ENCODE peak calls at places on chromosome 6, in ten cellular contexts. G, L, Q, W, T, Z, X, H, O and I are unnamed samples.

GRCh38 chr6:42269553-42269952 is 51.9 kb upstream of the MRPS10 start:
- DNase-seq in G (no peak), L (peak; percentile 82), Q (no peak), W (no peak), T (no peak), Z (no peak), X (no peak), H (no peak), O (no peak), I (no peak)

GRCh38 chr6:35457907-35458306 is 5.8 kb downstream of the FANCE start:
- DNase-seq in G (no peak), L (no peak), Q (no peak), W (no peak), T (no peak), Z (no peak), X (no peak), H (no peak), O (no peak), I (no peak)

GRCh38 chr6:55578537-55579363 is at the start of gene HMGCLL1:
- DNase-seq in G (no peak), L (no peak), Q (peak; percentile 62), W (no peak), T (no peak), Z (peak; percentile 19), X (no peak), H (peak; percentile 45), O (no peak), I (no peak)

GRCh38 chr6:16751251-16751946 is 9.9 kb downstream of the ATXN1 start:
- DNase-seq in G (no peak), L (no peak), Q (no peak), W (no peak), T (no peak), Z (no peak), X (no peak), H (no peak), O (no peak), I (no peak)

GRCh38 chr6:105174512-105174911 is 5.3 kb downstream of the POPDC3 start:
- DNase-seq in G (no peak), L (no peak), Q (no peak), W (no peak), T (no peak), Z (no peak), X (no peak), H (no peak), O (no peak), I (no peak)

GRCh38 chr6:2118136-2118535 is 127.3 kb downstream of the GMDS start:
- DNase-seq in G (no peak), L (no peak), Q (no peak), W (no peak), T (no peak), Z (no peak), X (no peak), H (no peak), O (no peak), I (no peak)

GRCh38 chr6:117354671-117355070 is 71.1 kb downstream of the ROS1 start:
- DNase-seq in G (no peak), L (no peak), Q (no peak), W (no peak), T (no peak), Z (no peak), X (no peak), H (no peak), O (no peak), I (no peak)

GRCh38 chr6:143457563-143458359 is 7.2 kb downstream of the PEX3 start:
- DNase-seq in G (no peak), L (no peak), Q (no peak), W (no peak), T (no peak), Z (no peak), X (no peak), H (no peak), O (no peak), I (no peak)

GRCh38 chr6:63504777-63505384 is 67.4 kb upstream of the LOC128125822 start:
- DNase-seq in G (no peak), L (no peak), Q (no peak), W (no peak), T (no peak), Z (no peak), X (no peak), H (no peak), O (no peak), I (no peak)

GRCh38 chr6:156057869-156058268 is 602.2 kb upstream of the NOX3 start:
- DNase-seq in G (no peak), L (no peak), Q (no peak), W (no peak), T (no peak), Z (no peak), X (no peak), H (no peak), O (peak; percentile 57), I (no peak)

DNA sequence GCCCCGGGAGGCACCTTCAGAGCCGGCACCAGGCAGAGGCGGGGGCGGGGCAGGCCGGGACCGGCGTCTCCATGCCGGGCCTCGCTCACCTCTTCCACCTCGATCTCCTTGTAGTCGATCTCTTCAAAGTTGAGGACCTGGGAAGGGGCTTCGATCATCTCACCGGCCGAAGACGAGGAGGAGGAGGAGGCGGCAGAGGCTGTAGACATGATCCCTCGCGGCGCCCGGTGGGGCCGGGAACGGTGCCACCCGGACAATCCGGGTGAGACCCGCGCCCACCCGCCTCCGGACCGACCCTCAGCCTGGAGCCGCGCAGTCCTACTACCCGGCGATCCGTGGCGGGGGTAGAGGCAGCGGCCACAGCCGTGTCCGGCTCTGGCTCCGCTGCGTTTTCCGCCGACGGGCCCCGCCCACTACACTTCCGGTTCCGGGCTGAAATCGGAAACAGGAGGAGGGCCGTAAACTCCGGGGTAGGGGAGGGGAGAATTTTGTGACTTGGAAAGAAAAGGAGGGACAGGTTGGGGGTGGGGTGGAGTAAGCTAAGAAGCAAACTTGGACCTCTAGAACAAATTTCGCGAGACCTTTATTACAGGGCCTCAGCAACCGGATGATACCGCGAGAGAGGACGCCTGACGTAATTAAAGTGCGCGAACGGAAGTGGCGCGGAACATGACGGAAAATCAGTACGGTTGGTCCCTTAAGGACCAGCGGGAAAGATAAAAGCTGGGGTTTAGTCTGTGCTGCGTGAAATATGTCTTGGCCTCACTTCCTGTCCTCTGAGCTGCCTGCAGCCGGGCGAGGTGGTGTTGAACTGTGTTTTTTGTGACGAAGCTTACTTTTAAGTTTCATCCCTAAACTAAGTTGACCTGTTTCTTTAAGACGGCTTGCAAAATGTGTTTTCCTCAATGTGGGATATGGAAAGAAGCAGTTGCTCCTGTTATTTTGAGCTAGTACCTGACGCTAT is at the start of gene MAP3K7:
- DNase-seq in G (peak; percentile 91), L (peak; percentile 86), Q (peak; percentile 90), W (peak; percentile 93), T (peak; percentile 80), Z (peak; percentile 92), X (peak; percentile 96), H (peak; percentile 91), O (peak; percentile 99), I (peak; percentile 92)
- TF ChIP-seq POLR2A in G (peak; percentile 77), L (peak; percentile 61), Q (no peak), W (no peak), T (peak; percentile 81), Z (peak; percentile 63), X (peak; percentile 92), H (peak; percentile 82), O (peak; percentile 46), I (peak; percentile 58)

GRCh38 chr6:30898750-30899360 is 9.2 kb upstream of the GTF2H4 start:
- DNase-seq in G (no peak), L (no peak), Q (no peak), W (no peak), T (no peak), Z (no peak), X (no peak), H (no peak), O (no peak), I (no peak)
- H3K36me3 ChIP-seq in G (peaks cover 44% of the 10 kb centered on the region), L (no peaks in the 10 kb centered on the region), Q (peaks cover 55% of the 10 kb centered on the region), W (peaks cover 61% of the 10 kb centered on the region), T (peaks cover 56% of the 10 kb centered on the region), Z (no peaks in the 10 kb centered on the region), X (peaks cover 52% of the 10 kb centered on the region), H (no peaks in the 10 kb centered on the region), O (peaks cover 36% of the 10 kb centered on the region), I (peaks cover 56% of the 10 kb centered on the region)

DNA sequence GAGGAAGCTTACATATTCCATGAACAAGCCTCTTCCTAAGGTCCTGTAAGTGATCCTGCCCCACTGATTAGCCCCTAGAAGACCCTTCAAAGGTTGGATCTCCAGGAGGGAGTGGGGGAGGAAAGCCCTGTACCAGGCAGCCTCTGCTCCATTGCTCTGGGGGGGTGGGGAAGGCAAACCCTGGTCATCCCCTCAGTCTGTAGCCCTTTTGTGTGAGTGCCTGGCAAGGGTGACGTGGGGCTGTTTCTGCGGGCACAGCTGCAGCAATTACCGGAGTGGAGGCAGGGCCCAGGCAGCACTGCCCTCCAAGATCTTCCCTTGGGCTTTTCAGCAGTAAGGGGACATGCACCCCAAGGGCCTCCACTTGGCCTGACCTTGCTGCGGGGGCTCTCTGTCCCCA is at the start of gene MOG:
- DNase-seq in G (no peak), L (no peak), Q (no peak), W (no peak), T (no peak), Z (no peak), X (no peak), H (no peak), O (no peak), I (no peak)
- TF ChIP-seq POLR2A in G (no peak), L (no peak), Q (no peak), W (no peak), T (no peak), Z (no peak), X (no peak), H (no peak), O (no peak), I (no peak)

DNA sequence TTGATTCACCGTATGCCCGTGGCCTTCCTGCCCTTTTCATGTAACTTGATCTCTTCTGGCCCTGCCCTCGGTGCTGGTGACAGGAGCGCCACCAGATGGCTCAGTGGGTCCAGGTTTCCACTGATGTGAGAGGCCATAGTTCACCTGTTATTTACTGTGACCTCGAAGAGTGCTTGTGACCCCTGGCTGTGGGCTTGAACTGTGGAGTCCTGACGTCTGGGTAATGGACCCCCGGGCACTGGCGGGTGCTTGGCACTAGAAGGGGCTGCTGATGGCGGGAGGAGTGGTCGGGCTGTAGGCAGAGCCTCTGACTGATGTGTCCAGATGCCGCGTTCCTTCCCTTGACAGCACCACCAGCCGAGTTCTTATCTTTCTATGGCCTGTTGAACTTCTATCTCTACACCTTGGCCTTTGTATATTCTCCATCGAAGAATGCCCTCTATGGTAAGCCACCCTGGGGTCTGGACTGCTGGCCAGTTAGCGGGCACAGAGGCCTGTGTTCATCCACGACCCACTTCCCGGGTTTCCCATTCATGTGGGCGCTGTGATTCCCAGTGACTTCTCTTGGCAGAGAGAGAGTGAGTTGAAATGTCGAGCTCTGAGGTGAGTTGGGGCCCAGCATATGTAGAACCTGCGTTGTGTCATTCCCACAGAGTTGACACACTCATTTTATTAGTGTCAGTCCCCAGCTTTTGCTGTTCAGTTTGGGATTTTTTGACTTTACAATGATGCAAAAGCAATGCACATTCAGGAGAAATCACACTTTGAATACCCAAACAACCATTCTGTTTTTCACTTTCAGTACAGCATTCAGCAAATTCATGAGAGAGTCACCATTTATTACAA is 14.9 kb downstream of the DYNLT1 start:
- DNase-seq in G (no peak), L (no peak), Q (peak; percentile 63), W (no peak), T (peak; percentile 47), Z (no peak), X (no peak), H (no peak), O (peak; percentile 66), I (peak; percentile 58)
- H3K36me3 ChIP-seq in G (peaks cover 14% of the 10 kb centered on the region), L (no peaks in the 10 kb centered on the region), Q (peaks cover 49% of the 10 kb centered on the region), W (peaks cover 52% of the 10 kb centered on the region), T (peaks cover 18% of the 10 kb centered on the region), Z (no peaks in the 10 kb centered on the region), X (peaks cover 97% of the 10 kb centered on the region), H (no peaks in the 10 kb centered on the region), O (peaks cover 15% of the 10 kb centered on the region), I (peaks cover 32% of the 10 kb centered on the region)